ENCODE peak calls at places on chromosome 2, in four cellular contexts. One of them, this sample, is unnamed.

GRCh38 chr2:210315015-210315807 is at the start of gene MYL1:
- DNase-seq in NB4: no peak
- DNase-seq in tibial nerve: no peak
- DNase-seq in right lobe of liver: no peak
- DNase-seq in this sample: no peak

GRCh38 chr2:154194917-154195643 is 323.4 kb downstream of the GALNT13 start:
- DNase-seq in NB4: no peak
- DNase-seq in tibial nerve: no peak
- DNase-seq in right lobe of liver: no peak
- DNase-seq in this sample: no peak

GRCh38 chr2:239143858-239144712 is 256.7 kb downstream of the HDAC4 start:
- DNase-seq in NB4: peak
- DNase-seq in right lobe of liver: no peak
- DNase-seq in tibial nerve: no peak
- DNase-seq in this sample: peak

GRCh38 chr2:112310906-112311305 is 35.5 kb downstream of the ZC3H6 start:
- DNase-seq in NB4: no peak
- DNase-seq in right lobe of liver: no peak
- DNase-seq in tibial nerve: no peak
- DNase-seq in this sample: peak

GRCh38 chr2:172113617-172114016 is 10.9 kb upstream of the DLX2 start:
- DNase-seq in NB4: peak
- DNase-seq in right lobe of liver: no peak
- DNase-seq in tibial nerve: no peak
- DNase-seq in this sample: peak

GRCh38 chr2:215726070-215726469 is 287.3 kb downstream of the MREG start:
- DNase-seq in NB4: no peak
- DNase-seq in right lobe of liver: no peak
- DNase-seq in tibial nerve: no peak
- DNase-seq in this sample: no peak

GRCh38 chr2:72220170-72220569 is 72.5 kb upstream of the CYP26B1 start:
- DNase-seq in tibial nerve: no peak
- DNase-seq in NB4: peak
- DNase-seq in right lobe of liver: no peak
- DNase-seq in this sample: peak

GRCh38 chr2:148643998-148644884 is at the start of gene EPC2:
- DNase-seq in tibial nerve: peak
- DNase-seq in NB4: peak
- DNase-seq in right lobe of liver: peak
- DNase-seq in this sample: peak

GRCh38 chr2:112343827-112344585 is 68.6 kb downstream of the ZC3H6 start:
- DNase-seq in right lobe of liver: no peak
- DNase-seq in tibial nerve: no peak
- DNase-seq in NB4: no peak
- DNase-seq in this sample: no peak

GRCh38 chr2:121052507-121052906 is 232.5 kb downstream of the TFCP2L1 start:
- DNase-seq in right lobe of liver: no peak
- DNase-seq in tibial nerve: no peak
- DNase-seq in NB4: no peak
- DNase-seq in this sample: no peak

GRCh38 chr2:36343601-36344000 is 12.0 kb upstream of the CRIM1 start:
- DNase-seq in tibial nerve: no peak
- DNase-seq in right lobe of liver: no peak
- DNase-seq in NB4: no peak
- DNase-seq in this sample: no peak

GRCh38 chr2:101899871-101900270 is 91.9 kb upstream of the IL1R2 start:
- DNase-seq in right lobe of liver: no peak
- DNase-seq in NB4: no peak
- DNase-seq in tibial nerve: no peak
- DNase-seq in this sample: no peak

GRCh38 chr2:83069724-83070123 is 1389.4 kb downstream of the SUCLG1 start:
- DNase-seq in tibial nerve: no peak
- DNase-seq in right lobe of liver: no peak
- DNase-seq in NB4: no peak
- DNase-seq in this sample: peak

GRCh38 chr2:98334439-98335078 is 11.7 kb upstream of the CNGA3 start:
- DNase-seq in right lobe of liver: no peak
- DNase-seq in tibial nerve: no peak
- DNase-seq in NB4: no peak
- DNase-seq in this sample: no peak

GRCh38 chr2:189142893-189143759 is 36.4 kb downstream of the COL5A2 start:
- DNase-seq in NB4: peak
- DNase-seq in tibial nerve: no peak
- DNase-seq in right lobe of liver: no peak
- DNase-seq in this sample: peak

GRCh38 chr2:44793322-44793870 is 148.1 kb upstream of the SIX3 start:
- DNase-seq in right lobe of liver: no peak
- DNase-seq in NB4: peak
- DNase-seq in tibial nerve: no peak
- DNase-seq in this sample: peak

GRCh38 chr2:8118940-8119781 is 562.7 kb upstream of the ID2 start:
- DNase-seq in tibial nerve: no peak
- DNase-seq in NB4: no peak
- DNase-seq in right lobe of liver: peak
- DNase-seq in this sample: no peak

DNA sequence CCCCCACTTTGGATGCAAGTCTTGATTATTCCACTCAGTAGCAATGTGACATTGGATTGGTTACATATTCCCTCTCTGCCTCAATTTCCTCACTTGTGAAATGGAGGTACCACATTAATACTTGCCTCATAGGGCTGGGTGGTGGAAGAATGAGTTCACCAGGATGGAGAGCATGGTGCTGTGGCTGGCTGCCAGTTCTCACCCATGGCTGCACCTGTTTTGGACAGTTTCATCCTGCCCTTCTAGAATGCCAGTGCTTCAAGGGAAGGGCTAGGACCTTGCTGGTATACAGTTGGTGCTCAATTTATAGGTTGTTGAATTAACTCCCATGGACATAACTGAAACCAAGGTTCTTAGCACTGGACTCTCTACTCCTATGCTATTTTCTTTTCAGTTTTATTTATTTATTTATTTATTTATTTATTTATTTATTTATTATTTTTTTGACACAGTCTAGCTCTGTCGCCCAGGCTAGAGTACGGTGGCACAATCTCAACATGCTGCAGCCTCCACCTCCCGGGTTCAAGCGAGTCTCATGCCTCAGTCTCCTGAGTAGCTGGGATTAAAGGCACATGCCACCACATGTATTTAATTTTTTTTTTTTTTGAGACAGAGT is 5.3 kb upstream of the SH3RF3 start:
- DNase-seq in right lobe of liver: no peak
- DNase-seq in NB4: no peak
- DNase-seq in tibial nerve: no peak
- DNase-seq in this sample: no peak
- TF ChIP-seq POLR2A in right lobe of liver: no peak
- TF ChIP-seq POLR2A in NB4: no peak
- TF ChIP-seq POLR2A in tibial nerve: no peak
- TF ChIP-seq POLR2A in this sample: no peak

DNA sequence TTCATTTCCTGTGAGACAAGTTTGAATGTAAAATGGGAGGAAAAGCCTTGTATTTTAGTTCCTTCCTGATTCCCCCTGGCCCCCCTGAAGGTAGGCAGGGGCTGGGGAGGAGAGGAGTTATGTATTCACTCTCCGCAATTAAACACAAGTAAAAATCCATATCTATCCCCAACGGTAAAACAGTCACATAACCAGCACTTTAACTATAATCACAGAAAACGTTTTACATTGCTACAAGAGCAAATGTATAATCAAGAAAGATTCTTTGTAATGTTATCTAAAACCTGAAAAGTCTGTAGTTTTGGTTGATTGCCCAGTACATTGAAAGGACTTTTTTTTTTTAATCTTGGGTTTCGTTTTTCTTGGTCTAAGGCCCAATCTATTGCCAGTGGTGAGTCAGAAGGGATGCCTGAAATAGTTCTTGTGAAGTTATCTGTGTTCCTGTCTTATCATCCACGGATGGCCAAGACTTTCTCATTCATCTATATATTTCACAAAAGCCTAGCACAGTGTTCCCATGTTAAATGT is 34.5 kb upstream of the CCNYL1 start:
- DNase-seq in NB4: no peak
- DNase-seq in tibial nerve: no peak
- DNase-seq in right lobe of liver: no peak
- DNase-seq in this sample: no peak
- TF ChIP-seq POLR2A in NB4: no peak
- TF ChIP-seq POLR2A in tibial nerve: no peak
- TF ChIP-seq POLR2A in right lobe of liver: no peak
- TF ChIP-seq POLR2A in this sample: no peak

DNA sequence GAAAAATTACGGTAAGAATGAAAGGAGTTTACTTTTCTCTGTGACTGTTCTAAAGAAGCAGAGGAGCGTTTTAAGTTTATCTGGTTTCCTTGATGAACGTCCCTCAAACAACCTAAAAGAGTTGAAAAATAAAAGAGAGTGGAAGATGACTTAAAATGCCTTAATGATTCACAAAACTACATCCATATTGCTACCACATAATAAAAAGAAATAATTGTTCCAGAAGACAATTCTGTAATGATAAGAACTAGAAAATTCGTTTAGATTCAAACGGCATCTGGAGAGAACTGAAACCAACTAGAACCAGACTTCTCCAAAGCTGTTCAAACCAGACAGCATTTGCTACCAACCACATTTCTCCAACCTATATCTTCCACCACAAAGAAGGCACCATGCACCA is 68.1 kb downstream of the TEKT4 start:
- DNase-seq in right lobe of liver: no peak
- DNase-seq in NB4: no peak
- DNase-seq in tibial nerve: no peak
- DNase-seq in this sample: no peak
- TF ChIP-seq POLR2A in right lobe of liver: no peak
- TF ChIP-seq POLR2A in NB4: no peak
- TF ChIP-seq POLR2A in tibial nerve: no peak
- TF ChIP-seq POLR2A in this sample: no peak

GRCh38 chr2:118049140-118050128 is 35.6 kb upstream of the CCDC93 start:
- DNase-seq in tibial nerve: no peak
- DNase-seq in NB4: no peak
- DNase-seq in right lobe of liver: no peak
- DNase-seq in this sample: no peak

GRCh38 chr2:118048396-118048795 is 34.5 kb upstream of the CCDC93 start:
- DNase-seq in right lobe of liver: no peak
- DNase-seq in NB4: no peak
- DNase-seq in tibial nerve: no peak
- DNase-seq in this sample: no peak

GRCh38 chr2:118044849-118045248 is 31.0 kb upstream of the CCDC93 start:
- DNase-seq in right lobe of liver: no peak
- DNase-seq in NB4: no peak
- DNase-seq in tibial nerve: no peak
- DNase-seq in this sample: no peak

GRCh38 chr2:118046628-118047210 is 32.8 kb upstream of the CCDC93 start:
- DNase-seq in right lobe of liver: no peak
- DNase-seq in tibial nerve: no peak
- DNase-seq in NB4: peak
- DNase-seq in this sample: peak

GRCh38 chr2:118047273-118047898 is 33.5 kb upstream of the CCDC93 start:
- DNase-seq in tibial nerve: no peak
- DNase-seq in right lobe of liver: no peak
- DNase-seq in NB4: no peak
- DNase-seq in this sample: no peak
- TF ChIP-seq POLR2A in tibial nerve: no peak
- TF ChIP-seq POLR2A in right lobe of liver: no peak
- TF ChIP-seq POLR2A in NB4: no peak
- TF ChIP-seq POLR2A in this sample: no peak

DNA sequence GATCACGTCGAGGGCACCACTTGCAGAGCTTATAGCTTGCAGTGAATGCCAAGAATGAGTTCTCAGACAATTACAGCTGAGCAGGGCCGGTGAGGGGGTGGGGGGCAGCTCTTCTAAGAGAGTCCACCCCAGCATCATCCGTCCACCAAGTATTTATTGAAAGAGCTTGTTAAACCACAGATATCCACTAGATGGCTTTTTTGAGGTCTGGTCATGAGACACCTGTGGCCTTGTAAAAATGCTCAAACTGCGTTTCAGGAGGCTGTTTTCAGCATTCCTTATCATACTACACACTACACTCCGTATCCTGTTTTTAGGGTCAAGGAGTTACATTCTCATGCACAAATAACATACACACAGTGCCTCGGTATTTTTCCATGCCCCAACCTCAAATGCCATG is 51.5 kb downstream of the DNAJC10 start:
- DNase-seq in NB4: peak
- DNase-seq in right lobe of liver: no peak
- DNase-seq in tibial nerve: no peak
- DNase-seq in this sample: peak
- TF ChIP-seq POLR2A in NB4: no peak
- TF ChIP-seq POLR2A in right lobe of liver: no peak
- TF ChIP-seq POLR2A in tibial nerve: no peak
- TF ChIP-seq POLR2A in this sample: no peak

DNA sequence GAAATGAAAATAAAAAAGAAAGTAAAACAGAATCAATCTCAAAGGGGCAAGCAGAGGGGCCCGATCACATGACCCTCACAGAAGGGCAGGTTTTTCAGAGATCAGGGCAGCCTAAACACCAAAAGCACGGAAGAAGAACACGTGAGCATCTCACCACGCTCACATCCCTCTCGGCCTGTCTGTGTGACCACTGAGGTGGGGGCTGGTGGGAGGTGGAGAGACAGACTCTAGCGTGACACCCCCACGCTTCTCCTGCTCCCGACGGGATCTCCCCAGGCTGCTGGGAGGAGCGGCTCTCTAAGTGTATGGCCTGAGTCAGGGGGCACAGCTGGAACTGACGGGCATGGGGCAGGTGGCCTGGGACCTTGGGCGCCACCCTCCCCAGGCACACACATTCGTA is 23.5 kb upstream of the MTERF4 start:
- DNase-seq in right lobe of liver: no peak
- DNase-seq in tibial nerve: no peak
- DNase-seq in NB4: no peak
- DNase-seq in this sample: no peak
- TF ChIP-seq POLR2A in right lobe of liver: no peak
- TF ChIP-seq POLR2A in tibial nerve: no peak
- TF ChIP-seq POLR2A in NB4: no peak
- TF ChIP-seq POLR2A in this sample: no peak

GRCh38 chr2:70978388-70979357 is at the start of gene ANKRD53:
- DNase-seq in tibial nerve: no peak
- DNase-seq in NB4: no peak
- DNase-seq in right lobe of liver: peak
- DNase-seq in this sample: peak
- TF ChIP-seq POLR2A in tibial nerve: no peak
- TF ChIP-seq POLR2A in NB4: no peak
- TF ChIP-seq POLR2A in right lobe of liver: no peak
- TF ChIP-seq POLR2A in this sample: peak